ENCODE peak calls at places on chromosomes 16 and 17, in eight cellular contexts. Q is activated CD4-positive, CD25-positive, alpha-beta regulatory T cell; R is AG10803; N is cardiac fibroblast; V is SIG-M5; O is T-helper 1 cell; S is neural progenitor cell; U is activated CD8-positive, alpha-beta T cell treated with anti-CD3 and anti-CD28 coated beads, Interleukin-2, amount 10 ng/mL, durations not matched to agents 7 days and 5 days. T is an unnamed sample.

GRCh38 chr16:24853169-24853824 is 7.5 kb downstream of the SLC5A11 start:
- DNase-seq in V (no peak), U (no peak), O (no peak), Q (no peak), N (no peak), R (no peak), S (no peak), T (no peak)

GRCh38 chr17:34547453-34548063 is 31.8 kb upstream of the TMEM132E start:
- DNase-seq in V (no peak), S (no peak), N (no peak), U (no peak), O (no peak), Q (no peak), R (no peak), T (no peak)

GRCh38 chr17:75511610-75512575 is 3.4 kb downstream of the CASKIN2 start:
- DNase-seq in U (no peak), S (no peak), R (no peak), V (no peak), Q (no peak), N (peak; percentile 52), O (no peak), T (peak; percentile 61)

GRCh38 chr16:67370686-67371085 is 22.6 kb downstream of the TPPP3 start:
- DNase-seq in Q (no peak), O (no peak), V (no peak), U (no peak), S (no peak), R (no peak), N (no peak), T (no peak)

GRCh38 chr17:57956311-57957119 is 1.3 kb upstream of the CUEDC1 start:
- DNase-seq in U (peak; percentile 77), V (no peak), S (no peak), N (no peak), Q (no peak), R (no peak), O (peak; percentile 38), T (peak; percentile 12)

GRCh38 chr17:57870283-57870635 is 20.4 kb upstream of the MRPS23 start:
- DNase-seq in N (no peak), U (no peak), Q (no peak), V (no peak), S (no peak), R (peak; percentile 55), O (no peak), T (no peak)

GRCh38 chr17:49512296-49513043 is 17.4 kb downstream of the NGFR start:
- DNase-seq in R (no peak), Q (no peak), S (no peak), V (no peak), O (no peak), N (no peak), U (no peak), T (no peak)

GRCh38 chr16:23410176-23410575 is 42.8 kb downstream of the COG7 start:
- DNase-seq in R (peak; percentile 40), U (no peak), N (no peak), O (no peak), S (no peak), V (no peak), Q (no peak), T (no peak)

GRCh38 chr16:86671486-86672214 is 93.3 kb downstream of the FOXL1 start:
- DNase-seq in N (no peak), R (peak; percentile 37), U (no peak), V (no peak), O (no peak), Q (no peak), S (no peak), T (no peak)

GRCh38 chr17:1511756-1512321 is 4.6 kb downstream of the INPP5K start:
- DNase-seq in V (no peak), U (no peak), S (peak; percentile 55), O (no peak), N (peak; percentile 80), R (peak; percentile 76), Q (no peak), T (no peak)

GRCh38 chr17:80430446-80431245 is 15.7 kb downstream of the ENDOV start:
- DNase-seq in V (no peak), R (no peak), O (no peak), Q (no peak), N (no peak), S (no peak), U (no peak), T (no peak)

GRCh38 chr17:2195729-2196128 is 107.9 kb downstream of the SMG6 start:
- DNase-seq in S (no peak), R (peak; percentile 61), U (no peak), O (peak; percentile 11), N (no peak), V (no peak), Q (no peak), T (no peak)

GRCh38 chr17:12043702-12044101 is 23.0 kb downstream of the MAP2K4 start:
- DNase-seq in V (no peak), S (no peak), N (no peak), U (no peak), Q (no peak), R (no peak), O (no peak), T (no peak)

GRCh38 chr16:275041-275621 is 613 bp downstream of the RGS11 start:
- DNase-seq in V (no peak), R (no peak), U (no peak), S (peak; percentile 53), O (no peak), Q (no peak), N (no peak), T (no peak)

GRCh38 chr16:64278196-64278595 is 843.7 kb downstream of the CDH11 start:
- DNase-seq in U (no peak), N (no peak), R (peak; percentile 43), O (no peak), Q (no peak), S (no peak), V (no peak), T (no peak)

GRCh38 chr16:70803354-70803753 is 2.4 kb upstream of the VAC14 start:
- DNase-seq in O (no peak), S (no peak), Q (no peak), R (peak; percentile 74), V (no peak), N (no peak), U (no peak), T (no peak)

GRCh38 chr17:22453181-22453580 is 760.9 kb downstream of the KCNJ18 start:
- DNase-seq in R (no peak), U (no peak), O (no peak), N (no peak), Q (no peak), V (no peak), S (no peak), T (no peak)

GRCh38 chr17:78414178-78415162 is 36.0 kb downstream of the PGS1 start:
- DNase-seq in N (no peak), V (no peak), R (no peak), Q (no peak), U (peak; percentile 74), S (no peak), O (peak; percentile 89), T (no peak)

GRCh38 chr16:62205459-62205858 is 169.2 kb upstream of the CDH8 start:
- DNase-seq in V (no peak), N (no peak), U (no peak), S (no peak), R (no peak), Q (no peak), O (no peak), T (no peak)

GRCh38 chr16:54283735-54284318 is 2.8 kb downstream of the IRX3 start:
- DNase-seq in O (no peak), R (no peak), U (no peak), S (peak; percentile 39), Q (no peak), N (no peak), V (no peak), T (peak; percentile 23)

GRCh38 chr17:3960764-3961163 is 3.5 kb downstream of the ATP2A3 start:
- DNase-seq in Q (no peak), U (no peak), N (peak; percentile 59), R (peak; percentile 60), V (no peak), S (no peak), O (no peak), T (no peak)

GRCh38 chr16:14028207-14028606 is 42.9 kb upstream of the MRTFB start:
- DNase-seq in R (no peak), S (no peak), N (no peak), V (no peak), U (no peak), Q (no peak), O (no peak), T (no peak)

GRCh38 chr16:67979955-67980678 is at the start of gene DPEP3:
- DNase-seq in N (no peak), S (no peak), O (no peak), R (no peak), V (no peak), U (no peak), Q (no peak), T (no peak)

GRCh38 chr16:50616883-50617629 is 64.1 kb downstream of the SNX20 start:
- DNase-seq in R (peak; percentile 25), O (no peak), Q (no peak), V (no peak), N (no peak), S (no peak), U (no peak), T (no peak)

GRCh38 chr17:9890124-9890523 is 14.9 kb downstream of the RCVRN start:
- DNase-seq in Q (no peak), U (no peak), R (no peak), S (peak; percentile 75), N (peak; percentile 29), O (no peak), V (no peak), T (no peak)

GRCh38 chr16:66354321-66354854 is 12.1 kb upstream of the CDH5 start:
- DNase-seq in N (no peak), O (no peak), S (no peak), U (no peak), V (no peak), Q (no peak), R (no peak), T (no peak)

GRCh38 chr17:47401100-47401499 is 77.3 kb downstream of the EFCAB13 start:
- DNase-seq in Q (no peak), R (no peak), O (no peak), V (no peak), U (no peak), N (no peak), S (no peak), T (no peak)

T was measured in HAP-1.